ENCODE peak calls at places on chromosomes 16 and 17, in nine cellular contexts. N is Ammon's horn; Y is naive thymus-derived CD8-positive, alpha-beta T cell; B is HTR-8/SVneo; G is activated B cell treated with CpG ODN at 0.5 μM for 24 hours; D is skeletal muscle cell; I is endothelial cell of umbilical vein; F is brain pericyte; C is osteocyte. U is an unnamed sample.

GRCh38 chr16:83705856-83706255 is 101.9 kb upstream of the HSBP1 start:
- DNase-seq in G (no peak), I (no peak), C (no peak), D (no peak), B (no peak), N (no peak), F (no peak), Y (no peak), U (no peak)

GRCh38 chr17:74040729-74041128 is 162.7 kb upstream of the RPL38 start:
- DNase-seq in B (no peak), F (no peak), G (no peak), N (no peak), Y (no peak), C (no peak), I (no peak), D (no peak), U (no peak)

GRCh38 chr16:89855301-89855945 is 18.0 kb upstream of the TCF25 start:
- DNase-seq in G (no peak), D (no peak), B (no peak), N (no peak), F (no peak), Y (no peak), I (no peak), C (no peak), U (no peak)

GRCh38 chr17:83110755-83111154 is 31.3 kb downstream of the METRNL start:
- DNase-seq in N (no peak), I (peak), B (no peak), D (no peak), C (no peak), Y (no peak), G (no peak), F (no peak), U (no peak)

GRCh38 chr17:49987681-49988441 is 7.2 kb downstream of the DLX3 start:
- DNase-seq in G (no peak), D (no peak), F (no peak), N (peak), B (peak), I (no peak), Y (no peak), C (no peak), U (no peak)

GRCh38 chr17:65677932-65678331 is 116.5 kb upstream of the AXIN2 start:
- DNase-seq in C (no peak), Y (no peak), B (peak), N (no peak), F (no peak), I (no peak), G (no peak), D (no peak), U (no peak)

GRCh38 chr16:79628501-79628975 is 28.0 kb upstream of the MAF start:
- DNase-seq in Y (no peak), N (no peak), C (peak), B (no peak), D (peak), G (no peak), F (peak), I (no peak), U (no peak)

GRCh38 chr16:85947511-85948509 is 48.8 kb downstream of the IRF8 start:
- DNase-seq in D (no peak), F (no peak), N (no peak), C (no peak), I (no peak), G (peak), B (no peak), Y (no peak), U (no peak)

GRCh38 chr16:1320658-1321240 is 11.3 kb downstream of the UBE2I start:
- DNase-seq in I (no peak), N (no peak), G (no peak), D (no peak), B (no peak), F (no peak), C (no peak), Y (no peak), U (no peak)

GRCh38 chr16:22886908-22887307 is 72.9 kb downstream of the HS3ST2 start:
- DNase-seq in I (no peak), D (no peak), G (no peak), B (no peak), F (no peak), Y (no peak), C (no peak), N (no peak), U (no peak)

GRCh38 chr16:30775381-30776099 is 11.5 kb downstream of the ZNF629 start:
- DNase-seq in C (peak), N (peak), D (peak), Y (peak), I (peak), G (peak), F (peak), B (peak), U (peak)

GRCh38 chr17:10698116-10698818 is 873 bp downstream of the ADPRM start:
- DNase-seq in F (no peak), C (no peak), B (no peak), I (no peak), G (no peak), N (no peak), Y (no peak), D (no peak), U (no peak)

GRCh38 chr17:71260366-71260765 is 860.5 kb upstream of the SOX9 start:
- DNase-seq in Y (no peak), C (no peak), I (no peak), D (peak), G (no peak), N (no peak), F (no peak), B (no peak), U (no peak)

GRCh38 chr16:67547423-67548264 is 14.7 kb upstream of the CTCF start:
- DNase-seq in B (no peak), G (peak), Y (peak), F (no peak), D (no peak), N (no peak), C (no peak), I (peak), U (no peak)

GRCh38 chr17:3796110-3796821 is 4.7 kb downstream of the ITGAE start:
- DNase-seq in I (no peak), B (no peak), C (no peak), N (no peak), F (no peak), G (peak), D (no peak), Y (peak), U (no peak)

GRCh38 chr16:17748005-17748719 is 277.4 kb upstream of the XYLT1 start:
- DNase-seq in G (no peak), Y (no peak), B (no peak), F (no peak), D (no peak), C (no peak), N (no peak), I (no peak), U (no peak)

GRCh38 chr17:17400566-17401184 is 76.1 kb upstream of the MED9 start:
- DNase-seq in D (no peak), N (no peak), Y (no peak), C (no peak), F (no peak), I (no peak), G (no peak), B (no peak), U (no peak)

GRCh38 chr16:50820225-50820624 is 78.3 kb downstream of the CYLD start:
- DNase-seq in B (no peak), Y (no peak), C (peak), F (no peak), N (no peak), G (no peak), D (no peak), I (no peak), U (no peak)

GRCh38 chr17:81171941-81172340 is 5.9 kb upstream of the AATK start:
- DNase-seq in I (no peak), F (no peak), G (no peak), N (no peak), D (no peak), Y (no peak), C (no peak), B (no peak), U (peak)

GRCh38 chr16:87855852-87856715 is 13.2 kb downstream of the SLC7A5 start:
- DNase-seq in G (no peak), B (no peak), F (peak), I (no peak), D (no peak), N (peak), Y (no peak), C (no peak), U (no peak)

GRCh38 chr17:74610108-74610507 is 13.4 kb downstream of the CD300E start:
- DNase-seq in N (no peak), G (no peak), F (no peak), B (no peak), Y (no peak), D (no peak), C (no peak), I (no peak), U (no peak)

GRCh38 chr17:72622661-72623433 is 469.6 kb downstream of the SLC39A11 start:
- DNase-seq in C (no peak), D (no peak), I (no peak), Y (no peak), F (no peak), B (no peak), G (no peak), N (no peak), U (peak)

GRCh38 chr17:75703591-75703990 is 17.7 kb upstream of the ITGB4 start:
- DNase-seq in F (no peak), C (no peak), B (no peak), G (no peak), Y (no peak), I (peak), N (no peak), D (no peak), U (no peak)

GRCh38 chr16:2470603-2471015 is 488 bp upstream of the NTN3 start:
- DNase-seq in C (no peak), B (no peak), F (no peak), I (no peak), N (no peak), G (no peak), Y (no peak), D (no peak), U (no peak)

GRCh38 chr17:76529643-76530488 is 7.6 kb downstream of the CYGB start:
- DNase-seq in Y (no peak), B (no peak), C (peak), G (no peak), D (peak), N (no peak), I (peak), F (peak), U (no peak)

GRCh38 chr17:18381158-18381952 is 3.8 kb downstream of the EVPLL start:
- DNase-seq in B (no peak), C (no peak), Y (no peak), N (no peak), D (no peak), F (no peak), G (no peak), I (no peak), U (no peak)